ENCODE peak calls at places on chromosomes 16 and 17, in four cellular contexts. X is HepG2, B is K562, T is HCT116. G is an unnamed sample. For H3K4me1, the result is how much of the 10 kb centered on the place peaks cover.

GRCh38 chr17:76547183-76547641 is 7.4 kb downstream of the PRCD start:
- DNase-seq in X (peak), B (peak), T (no peak), G (no peak)

GRCh38 chr17:18323007-18323406 is 7.9 kb downstream of the SMCR8 start:
- DNase-seq in X (no peak), B (no peak), T (no peak), G (no peak)

GRCh38 chr17:44766409-44767038 is 7.7 kb downstream of the ADAM11 start:
- DNase-seq in X (no peak), B (no peak), T (no peak), G (no peak)

GRCh38 chr16:75011634-75012307 is 12.9 kb downstream of the ZNRF1 start:
- DNase-seq in X (no peak), B (peak), T (peak), G (no peak)

GRCh38 chr17:75077490-75078096 is 10.2 kb upstream of the SLC16A5 start:
- DNase-seq in X (no peak), B (no peak), T (no peak), G (no peak)

GRCh38 chr17:60160829-60161501 is 11.2 kb downstream of the CA4 start:
- DNase-seq in X (no peak), B (no peak), T (no peak), G (no peak)

GRCh38 chr16:89194340-89195311 is 5.7 kb downstream of the SLC22A31 start:
- DNase-seq in X (peak), B (no peak), T (no peak), G (no peak)

GRCh38 chr17:61314368-61315078 is 85.1 kb upstream of the TBX2 start:
- DNase-seq in X (no peak), B (no peak), T (no peak), G (no peak)

GRCh38 chr17:76271669-76272540 is 6.8 kb downstream of the UBALD2 start:
- DNase-seq in X (no peak), B (no peak), T (no peak), G (no peak)

GRCh38 chr16:29645699-29646187 is 17.3 kb upstream of the SPN start:
- DNase-seq in X (peak), B (peak), T (peak), G (no peak)

GRCh38 chr17:44308865-44309264 is 464 bp downstream of the RUNDC3A start:
- DNase-seq in X (no peak), B (no peak), T (no peak), G (no peak)

GRCh38 chr16:79805621-79806020 is 205.1 kb upstream of the MAF start:
- DNase-seq in X (no peak), B (no peak), T (no peak), G (no peak)

GRCh38 chr16:89264800-89265550 is 47.5 kb downstream of the ZNF778 start:
- DNase-seq in X (no peak), B (no peak), T (no peak), G (no peak)

GRCh38 chr16:85735225-85735722 is 15.6 kb downstream of the C16orf74 start:
- DNase-seq in X (no peak), B (no peak), T (no peak), G (no peak)

GRCh38 chr17:61689610-61690180 is 98.7 kb upstream of the NACA2 start:
- DNase-seq in X (no peak), B (no peak), T (no peak), G (no peak)

GRCh38 chr17:21351366-21352065 is 24.6 kb upstream of the KCNJ12 start:
- DNase-seq in X (no peak), B (no peak), T (no peak), G (no peak)

GRCh38 chr16:30570621-30571443 is 682 bp downstream of the ZNF688 start:
- DNase-seq in X (no peak), B (peak), T (no peak), G (no peak)

GRCh38 chr17:45147102-45147580 is 1.1 kb upstream of the HEXIM1 start:
- DNase-seq in X (no peak), B (peak), T (no peak), G (no peak)

GRCh38 chr17:81097134-81097942 is 62.4 kb downstream of the BAIAP2 start:
- DNase-seq in X (peak), B (peak), T (peak), G (no peak)

GRCh38 chr16:74438492-74438979 is 17.3 kb upstream of the CLEC18B start:
- DNase-seq in X (no peak), B (no peak), T (no peak), G (no peak)

GRCh38 chr16:26727801-26728200 is 338.9 kb upstream of the C16orf82 start:
- DNase-seq in X (no peak), B (no peak), T (no peak), G (no peak)

GRCh38 chr16:30565526-30565925 is 6.0 kb downstream of the ZNF688 start:
- DNase-seq in X (no peak), B (no peak), T (no peak), G (no peak)

GRCh38 chr17:29977836-29978235 is 36.4 kb downstream of the EFCAB5 start:
- DNase-seq in X (no peak), B (no peak), T (no peak), G (no peak)

GRCh38 chr16:5216681-5217080 is 119.1 kb upstream of the EEF2KMT start:
- DNase-seq in X (no peak), B (no peak), T (no peak), G (no peak)

GRCh38 chr16:19688396-19689024 is 29.5 kb downstream of the KNOP1 start:
- DNase-seq in X (no peak), B (no peak), T (no peak), G (no peak)

GRCh38 chr16:28182183-28182582 is 29.6 kb downstream of the XPO6 start:
- DNase-seq in X (no peak), B (no peak), T (no peak), G (no peak)

GRCh38 chr17:33267279-33267790 is 25.8 kb downstream of the ASIC2 start:
- DNase-seq in X (no peak), B (no peak), T (no peak), G (peak)

GRCh38 chr17:76384987-76385891 is 830 bp downstream of the SPHK1 start:
- DNase-seq in X (peak), B (peak), T (no peak), G (no peak)

DNA sequence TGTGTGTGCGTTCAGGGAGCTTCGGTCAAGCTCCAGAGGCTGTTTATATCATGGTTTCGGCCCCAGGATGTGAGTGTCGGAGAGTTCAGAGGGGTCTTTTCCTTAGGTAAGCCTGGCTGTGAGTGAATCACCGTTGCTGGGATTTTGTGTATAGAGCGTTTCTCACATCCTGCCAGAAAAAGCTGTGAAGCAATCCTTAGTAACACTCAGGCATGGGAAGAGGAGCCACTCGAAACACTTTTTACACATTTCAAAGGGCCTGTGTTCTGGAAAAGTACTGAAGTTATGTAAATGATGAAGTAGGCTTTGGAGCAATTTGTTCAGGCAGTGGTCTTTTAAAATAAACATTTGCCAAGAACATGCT is 667 bp downstream of the PGS1 start:
- DNase-seq in X (peak), B (no peak), T (no peak), G (no peak)
- TF ChIP-seq TCF7L2 in X (no peak), B (no peak), T (no peak), G (no peak)

GRCh38 chr16:2985457-2985856 is 5.2 kb upstream of the PKMYT1 start:
- DNase-seq in X (no peak), B (no peak), T (no peak), G (no peak)
- H3K4me1 ChIP-seq in X (under half), B (under half), T (under half), G (under half)

GRCh38 chr17:11608396-11608795 is 10.1 kb downstream of the DNAH9 start:
- DNase-seq in X (peak), B (peak), T (no peak), G (no peak)
- TF ChIP-seq POLR2AphosphoS5 in X (no peak), B (no peak), T (no peak), G (no peak)

GRCh38 chr17:8044819-8045810 is 6.3 kb downstream of the ALOX15B start:
- DNase-seq in X (no peak), B (no peak), T (no peak), G (no peak)
- TF ChIP-seq TCF7L2 in X (no peak), B (no peak), T (no peak), G (no peak)

GRCh38 chr17:57947369-57947768 is 7.8 kb downstream of the CUEDC1 start:
- DNase-seq in X (no peak), B (no peak), T (no peak), G (no peak)
- H3K4me1 ChIP-seq in X (half or more), B (under half), T (half or more), G (half or more)

GRCh38 chr17:19979917-19980770 is 2.5 kb upstream of the AKAP10 start:
- DNase-seq in X (no peak), B (no peak), T (no peak), G (no peak)

GRCh38 chr17:19978803-19979202 is 1.2 kb upstream of the AKAP10 start:
- DNase-seq in X (no peak), B (no peak), T (no peak), G (no peak)

GRCh38 chr17:19977360-19978205 is at the start of gene AKAP10:
- DNase-seq in X (peak), B (peak), T (peak), G (no peak)

GRCh38 chr17:19975601-19976000 is 2.0 kb downstream of the AKAP10 start:
- DNase-seq in X (no peak), B (no peak), T (no peak), G (no peak)

DNA sequence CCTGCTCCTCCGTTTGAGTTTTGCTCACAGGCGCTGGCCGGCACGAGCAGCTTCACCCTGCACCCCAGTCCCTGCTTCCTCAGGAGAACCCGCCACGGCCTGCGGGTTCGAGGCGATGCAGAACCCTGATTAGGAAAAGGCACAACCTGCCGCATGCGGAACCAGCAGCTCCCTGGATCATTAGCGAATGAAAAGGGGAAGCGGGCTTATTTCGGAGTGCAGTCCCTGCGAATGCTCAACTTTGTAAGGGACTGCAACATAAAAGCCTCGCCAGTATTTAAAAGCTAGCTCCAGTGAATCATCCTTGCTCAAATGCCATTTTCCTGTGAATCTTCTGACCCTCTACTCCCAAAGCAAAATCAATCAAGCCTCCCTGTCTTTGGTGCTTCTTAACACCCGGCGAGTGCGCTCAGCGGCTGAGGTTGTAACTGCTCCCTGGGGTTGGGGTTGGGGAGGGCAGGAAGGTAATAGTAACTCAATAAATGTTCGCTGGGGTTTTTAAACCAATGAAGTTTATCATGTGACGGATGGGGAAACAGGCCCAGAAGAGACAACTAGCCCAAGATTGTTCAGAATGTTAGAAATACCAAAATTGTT is 676 bp upstream of the AKAP10 start:
- DNase-seq in X (no peak), B (no peak), T (no peak), G (no peak)
- TF ChIP-seq POLR2AphosphoS5 in X (no peak), B (no peak), T (no peak), G (no peak)

DNA sequence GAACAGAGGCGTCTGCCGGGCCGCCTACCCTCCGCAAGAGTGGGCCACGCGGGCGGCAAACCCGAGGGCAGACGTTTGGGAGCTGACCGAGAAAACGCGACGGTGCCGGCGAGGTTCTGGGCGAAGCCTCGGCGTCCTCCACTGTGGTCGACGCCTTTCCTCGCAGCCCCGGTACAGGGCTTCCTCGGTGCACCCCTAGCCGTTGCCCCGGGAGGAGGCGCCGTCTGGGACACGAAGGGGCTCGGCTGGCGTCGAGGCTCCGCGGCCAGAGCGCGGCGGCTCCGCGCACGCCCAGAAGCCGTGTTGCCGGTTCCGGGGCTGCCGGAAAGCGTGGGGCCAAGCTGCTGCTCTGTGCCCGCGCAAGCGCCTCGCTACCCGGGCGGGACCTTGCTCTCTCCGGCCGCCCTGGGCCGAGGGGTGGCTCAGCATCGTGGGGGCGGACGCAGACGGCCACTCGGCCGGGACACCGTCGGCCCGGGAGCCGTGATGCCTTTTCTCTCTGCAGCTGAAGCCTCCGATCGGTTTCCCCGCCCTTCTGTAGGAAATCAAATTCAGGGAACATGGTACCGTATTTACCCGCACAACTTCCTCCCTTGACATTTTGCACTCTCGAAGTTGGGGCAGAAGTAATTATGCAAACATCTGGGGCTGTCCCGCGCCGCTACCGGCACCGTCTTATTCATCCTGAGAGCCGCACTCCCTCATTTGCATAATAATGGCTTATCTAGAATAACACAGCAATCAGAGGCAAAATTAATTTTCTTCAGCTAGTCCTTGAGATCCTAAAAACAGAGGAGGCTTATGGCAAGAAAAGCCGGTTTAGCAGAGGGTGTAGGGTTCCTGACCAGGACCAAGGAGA is 7.3 kb upstream of the CBX8 start:
- DNase-seq in X (no peak), B (no peak), T (no peak), G (no peak)
- TF ChIP-seq TCF7L2 in X (no peak), B (no peak), T (no peak), G (no peak)

DNA sequence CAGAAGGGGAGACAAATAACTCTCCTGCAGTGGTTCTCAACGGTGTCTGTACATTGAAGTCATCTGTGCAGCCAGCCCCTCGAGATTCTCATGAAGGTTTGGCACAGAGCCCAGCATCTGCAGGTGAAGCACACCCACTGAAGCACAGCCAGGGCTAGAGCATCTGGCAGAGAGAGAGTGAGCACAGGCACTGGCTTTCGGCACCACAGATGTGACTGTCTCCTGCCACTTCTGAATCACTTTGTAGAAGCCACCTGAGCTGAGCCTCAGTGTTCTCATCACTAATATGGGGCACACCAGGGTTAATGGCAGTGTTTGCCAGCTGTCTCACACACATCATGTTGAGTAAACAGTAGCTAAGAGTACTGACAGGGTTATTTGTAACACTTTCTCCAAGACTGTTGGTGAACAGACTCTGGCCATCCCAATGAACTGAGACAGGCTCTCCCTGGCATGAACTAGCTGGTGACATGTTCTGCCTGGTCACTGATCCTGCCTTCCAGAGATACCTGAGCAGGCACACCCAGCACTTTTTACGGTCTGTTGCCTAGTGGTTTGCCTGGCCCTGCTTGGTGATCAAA is 10.9 kb downstream of the HSPB9 start:
- DNase-seq in X (no peak), B (no peak), T (no peak), G (no peak)
- H3K4me1 ChIP-seq in X (under half), B (under half), T (under half), G (under half)

GRCh38 chr16:58026705-58027340 is 1.3 kb downstream of the MMP15 start:
- DNase-seq in X (no peak), B (peak), T (no peak), G (no peak)

GRCh38 chr16:58024347-58024672 is 1.2 kb upstream of the MMP15 start:
- DNase-seq in X (no peak), B (no peak), T (no peak), G (no peak)

GRCh38 chr16:58025351-58026138 is at the start of gene MMP15:
- DNase-seq in X (peak), B (peak), T (peak), G (no peak)

GRCh38 chr16:58026139-58026704 is 668 bp downstream of the MMP15 start:
- DNase-seq in X (no peak), B (peak), T (no peak), G (no peak)

GRCh38 chr16:58024673-58025350 is 742 bp upstream of the MMP15 start:
- DNase-seq in X (peak), B (peak), T (peak), G (no peak)
- TF ChIP-seq POLR2AphosphoS5 in X (peak), B (peak), T (peak), G (no peak)

GRCh38 chr16:57373117-57373947 is 1.0 kb downstream of the CX3CL1 start:
- DNase-seq in X (peak), B (no peak), T (no peak), G (no peak)

GRCh38 chr16:57374067-57374534 is 1.8 kb downstream of the CX3CL1 start:
- DNase-seq in X (no peak), B (no peak), T (no peak), G (no peak)

GRCh38 chr16:57379579-57379978 is 7.3 kb downstream of the CX3CL1 start:
- DNase-seq in X (no peak), B (no peak), T (no peak), G (no peak)

GRCh38 chr16:57377080-57377841 is 5.0 kb downstream of the CX3CL1 start:
- DNase-seq in X (peak), B (no peak), T (no peak), G (no peak)

GRCh38 chr16:57376313-57376818 is 4.1 kb downstream of the CX3CL1 start:
- DNase-seq in X (no peak), B (no peak), T (no peak), G (no peak)
- TF ChIP-seq TCF7L2 in X (no peak), B (no peak), T (no peak), G (no peak)

G was measured in Panc1.